ENCODE peak calls at places on chromosomes 5 and 9, in nine cellular contexts. One of them, this sample, is unnamed.

GRCh38 chr5:168047043-168047668 is 244.3 kb upstream of the WWC1 start:
- DNase-seq in RWPE2: no peak
- DNase-seq in activated CD4-positive, alpha-beta T cell treated with anti-CD3 and anti-CD28 coated beads for 24 hours: no peak
- DNase-seq in colonic mucosa: peak; percentile 70
- DNase-seq in T follicular helper cell: no peak
- DNase-seq in substantia nigra: peak; percentile 2
- DNase-seq in activated T-helper 1 cell treated with Interleukin-2 at 50 U/mL for 16 hours: no peak
- DNase-seq in uterus: no peak
- DNase-seq in hepatic stellate cell: no peak
- DNase-seq in this sample: peak; percentile 39

GRCh38 chr9:131228988-131229387 is 47.3 kb downstream of the FAM78A start:
- DNase-seq in uterus: no peak
- DNase-seq in activated CD4-positive, alpha-beta T cell treated with anti-CD3 and anti-CD28 coated beads for 24 hours: no peak
- DNase-seq in activated T-helper 1 cell treated with Interleukin-2 at 50 U/mL for 16 hours: no peak
- DNase-seq in T follicular helper cell: no peak
- DNase-seq in RWPE2: peak; percentile 14
- DNase-seq in hepatic stellate cell: no peak
- DNase-seq in substantia nigra: no peak
- DNase-seq in colonic mucosa: no peak
- DNase-seq in this sample: no peak

GRCh38 chr5:83337453-83338035 is 134.0 kb upstream of the VCAN start:
- DNase-seq in activated CD4-positive, alpha-beta T cell treated with anti-CD3 and anti-CD28 coated beads for 24 hours: no peak
- DNase-seq in substantia nigra: no peak
- DNase-seq in hepatic stellate cell: no peak
- DNase-seq in uterus: no peak
- DNase-seq in RWPE2: no peak
- DNase-seq in T follicular helper cell: no peak
- DNase-seq in activated T-helper 1 cell treated with Interleukin-2 at 50 U/mL for 16 hours: no peak
- DNase-seq in colonic mucosa: no peak
- DNase-seq in this sample: no peak

GRCh38 chr5:157915638-157916037 is 56.7 kb upstream of the CLINT1 start:
- DNase-seq in activated T-helper 1 cell treated with Interleukin-2 at 50 U/mL for 16 hours: no peak
- DNase-seq in hepatic stellate cell: no peak
- DNase-seq in uterus: peak; percentile 64
- DNase-seq in substantia nigra: peak; percentile 52
- DNase-seq in colonic mucosa: peak; percentile 71
- DNase-seq in activated CD4-positive, alpha-beta T cell treated with anti-CD3 and anti-CD28 coated beads for 24 hours: no peak
- DNase-seq in T follicular helper cell: no peak
- DNase-seq in RWPE2: no peak
- DNase-seq in this sample: peak; percentile 77

GRCh38 chr5:96012399-96012798 is 50.7 kb upstream of the ELL2 start:
- DNase-seq in RWPE2: no peak
- DNase-seq in T follicular helper cell: no peak
- DNase-seq in uterus: no peak
- DNase-seq in activated T-helper 1 cell treated with Interleukin-2 at 50 U/mL for 16 hours: no peak
- DNase-seq in colonic mucosa: no peak
- DNase-seq in substantia nigra: no peak
- DNase-seq in activated CD4-positive, alpha-beta T cell treated with anti-CD3 and anti-CD28 coated beads for 24 hours: no peak
- DNase-seq in hepatic stellate cell: no peak
- DNase-seq in this sample: no peak

GRCh38 chr9:4143951-4144717 is 155.7 kb downstream of the GLIS3 start:
- DNase-seq in substantia nigra: no peak
- DNase-seq in hepatic stellate cell: peak; percentile 13
- DNase-seq in RWPE2: no peak
- DNase-seq in activated CD4-positive, alpha-beta T cell treated with anti-CD3 and anti-CD28 coated beads for 24 hours: no peak
- DNase-seq in activated T-helper 1 cell treated with Interleukin-2 at 50 U/mL for 16 hours: no peak
- DNase-seq in uterus: no peak
- DNase-seq in colonic mucosa: no peak
- DNase-seq in T follicular helper cell: no peak
- DNase-seq in this sample: no peak

GRCh38 chr5:149079883-149080282 is 17.0 kb upstream of the SH3TC2 start:
- DNase-seq in activated T-helper 1 cell treated with Interleukin-2 at 50 U/mL for 16 hours: no peak
- DNase-seq in T follicular helper cell: no peak
- DNase-seq in substantia nigra: no peak
- DNase-seq in uterus: no peak
- DNase-seq in RWPE2: no peak
- DNase-seq in activated CD4-positive, alpha-beta T cell treated with anti-CD3 and anti-CD28 coated beads for 24 hours: no peak
- DNase-seq in colonic mucosa: no peak
- DNase-seq in hepatic stellate cell: no peak
- DNase-seq in this sample: no peak

GRCh38 chr5:167570431-167570830 is 721.0 kb upstream of the WWC1 start:
- DNase-seq in hepatic stellate cell: no peak
- DNase-seq in colonic mucosa: no peak
- DNase-seq in RWPE2: no peak
- DNase-seq in uterus: no peak
- DNase-seq in substantia nigra: no peak
- DNase-seq in activated CD4-positive, alpha-beta T cell treated with anti-CD3 and anti-CD28 coated beads for 24 hours: no peak
- DNase-seq in activated T-helper 1 cell treated with Interleukin-2 at 50 U/mL for 16 hours: no peak
- DNase-seq in T follicular helper cell: no peak
- DNase-seq in this sample: no peak

GRCh38 chr9:111731916-111732315 is 62.8 kb downstream of the SHOC1 start:
- DNase-seq in colonic mucosa: no peak
- DNase-seq in uterus: no peak
- DNase-seq in activated CD4-positive, alpha-beta T cell treated with anti-CD3 and anti-CD28 coated beads for 24 hours: no peak
- DNase-seq in T follicular helper cell: no peak
- DNase-seq in activated T-helper 1 cell treated with Interleukin-2 at 50 U/mL for 16 hours: no peak
- DNase-seq in hepatic stellate cell: no peak
- DNase-seq in substantia nigra: no peak
- DNase-seq in RWPE2: no peak
- DNase-seq in this sample: no peak

GRCh38 chr9:136664000-136664798 is 1.5 kb downstream of the EGFL7 start:
- DNase-seq in colonic mucosa: no peak
- DNase-seq in activated CD4-positive, alpha-beta T cell treated with anti-CD3 and anti-CD28 coated beads for 24 hours: no peak
- DNase-seq in hepatic stellate cell: no peak
- DNase-seq in RWPE2: no peak
- DNase-seq in T follicular helper cell: no peak
- DNase-seq in activated T-helper 1 cell treated with Interleukin-2 at 50 U/mL for 16 hours: no peak
- DNase-seq in substantia nigra: no peak
- DNase-seq in uterus: no peak
- DNase-seq in this sample: no peak

GRCh38 chr5:2670856-2671404 is 80.5 kb downstream of the IRX2 start:
- DNase-seq in T follicular helper cell: no peak
- DNase-seq in substantia nigra: no peak
- DNase-seq in activated T-helper 1 cell treated with Interleukin-2 at 50 U/mL for 16 hours: no peak
- DNase-seq in colonic mucosa: no peak
- DNase-seq in uterus: no peak
- DNase-seq in hepatic stellate cell: no peak
- DNase-seq in RWPE2: no peak
- DNase-seq in activated CD4-positive, alpha-beta T cell treated with anti-CD3 and anti-CD28 coated beads for 24 hours: no peak
- DNase-seq in this sample: no peak

GRCh38 chr9:137445930-137446431 is 4.8 kb upstream of the ENTPD8 start:
- DNase-seq in activated CD4-positive, alpha-beta T cell treated with anti-CD3 and anti-CD28 coated beads for 24 hours: no peak
- DNase-seq in colonic mucosa: no peak
- DNase-seq in RWPE2: no peak
- DNase-seq in uterus: no peak
- DNase-seq in activated T-helper 1 cell treated with Interleukin-2 at 50 U/mL for 16 hours: no peak
- DNase-seq in T follicular helper cell: no peak
- DNase-seq in substantia nigra: no peak
- DNase-seq in hepatic stellate cell: no peak
- DNase-seq in this sample: peak; percentile 63

GRCh38 chr5:55533806-55534435 is 843 bp downstream of the PLPP1 start:
- DNase-seq in T follicular helper cell: no peak
- DNase-seq in colonic mucosa: peak; percentile 57
- DNase-seq in substantia nigra: peak; percentile 75
- DNase-seq in uterus: peak; percentile 54
- DNase-seq in hepatic stellate cell: peak; percentile 59
- DNase-seq in activated T-helper 1 cell treated with Interleukin-2 at 50 U/mL for 16 hours: no peak
- DNase-seq in activated CD4-positive, alpha-beta T cell treated with anti-CD3 and anti-CD28 coated beads for 24 hours: no peak
- DNase-seq in RWPE2: no peak
- DNase-seq in this sample: peak; percentile 55

GRCh38 chr9:107246259-107247254 is 36.5 kb upstream of the RAD23B start:
- DNase-seq in activated CD4-positive, alpha-beta T cell treated with anti-CD3 and anti-CD28 coated beads for 24 hours: no peak
- DNase-seq in RWPE2: no peak
- DNase-seq in activated T-helper 1 cell treated with Interleukin-2 at 50 U/mL for 16 hours: no peak
- DNase-seq in hepatic stellate cell: no peak
- DNase-seq in uterus: no peak
- DNase-seq in T follicular helper cell: no peak
- DNase-seq in substantia nigra: no peak
- DNase-seq in colonic mucosa: no peak
- DNase-seq in this sample: no peak

GRCh38 chr9:120621941-120622340 is 42.0 kb upstream of the CDK5RAP2 start:
- DNase-seq in substantia nigra: no peak
- DNase-seq in T follicular helper cell: no peak
- DNase-seq in colonic mucosa: no peak
- DNase-seq in activated CD4-positive, alpha-beta T cell treated with anti-CD3 and anti-CD28 coated beads for 24 hours: no peak
- DNase-seq in activated T-helper 1 cell treated with Interleukin-2 at 50 U/mL for 16 hours: no peak
- DNase-seq in RWPE2: no peak
- DNase-seq in uterus: no peak
- DNase-seq in hepatic stellate cell: no peak
- DNase-seq in this sample: no peak

GRCh38 chr5:67246546-67246945 is 49.9 kb upstream of the CD180 start:
- DNase-seq in colonic mucosa: no peak
- DNase-seq in hepatic stellate cell: no peak
- DNase-seq in activated CD4-positive, alpha-beta T cell treated with anti-CD3 and anti-CD28 coated beads for 24 hours: no peak
- DNase-seq in RWPE2: no peak
- DNase-seq in T follicular helper cell: no peak
- DNase-seq in activated T-helper 1 cell treated with Interleukin-2 at 50 U/mL for 16 hours: no peak
- DNase-seq in uterus: no peak
- DNase-seq in substantia nigra: no peak
- DNase-seq in this sample: no peak

GRCh38 chr9:19181002-19181401 is 49.5 kb upstream of the DENND4C start:
- DNase-seq in RWPE2: no peak
- DNase-seq in colonic mucosa: peak; percentile 40
- DNase-seq in activated CD4-positive, alpha-beta T cell treated with anti-CD3 and anti-CD28 coated beads for 24 hours: no peak
- DNase-seq in substantia nigra: no peak
- DNase-seq in T follicular helper cell: no peak
- DNase-seq in activated T-helper 1 cell treated with Interleukin-2 at 50 U/mL for 16 hours: no peak
- DNase-seq in hepatic stellate cell: no peak
- DNase-seq in uterus: no peak
- DNase-seq in this sample: no peak

GRCh38 chr9:88023001-88023400 is 48.7 kb upstream of the CDK20 start:
- DNase-seq in colonic mucosa: no peak
- DNase-seq in activated T-helper 1 cell treated with Interleukin-2 at 50 U/mL for 16 hours: no peak
- DNase-seq in RWPE2: no peak
- DNase-seq in hepatic stellate cell: no peak
- DNase-seq in activated CD4-positive, alpha-beta T cell treated with anti-CD3 and anti-CD28 coated beads for 24 hours: no peak
- DNase-seq in substantia nigra: no peak
- DNase-seq in uterus: no peak
- DNase-seq in T follicular helper cell: no peak
- DNase-seq in this sample: no peak

GRCh38 chr5:143506881-143507552 is 103.5 kb upstream of the NR3C1 start:
- DNase-seq in substantia nigra: no peak
- DNase-seq in hepatic stellate cell: peak; percentile 41
- DNase-seq in activated CD4-positive, alpha-beta T cell treated with anti-CD3 and anti-CD28 coated beads for 24 hours: no peak
- DNase-seq in uterus: no peak
- DNase-seq in colonic mucosa: no peak
- DNase-seq in activated T-helper 1 cell treated with Interleukin-2 at 50 U/mL for 16 hours: no peak
- DNase-seq in T follicular helper cell: no peak
- DNase-seq in RWPE2: no peak
- DNase-seq in this sample: no peak

GRCh38 chr9:124215551-124215910 is 42.2 kb upstream of the NEK6 start:
- DNase-seq in hepatic stellate cell: no peak
- DNase-seq in substantia nigra: no peak
- DNase-seq in activated CD4-positive, alpha-beta T cell treated with anti-CD3 and anti-CD28 coated beads for 24 hours: no peak
- DNase-seq in activated T-helper 1 cell treated with Interleukin-2 at 50 U/mL for 16 hours: no peak
- DNase-seq in uterus: no peak
- DNase-seq in RWPE2: peak; percentile 23
- DNase-seq in colonic mucosa: no peak
- DNase-seq in T follicular helper cell: no peak
- DNase-seq in this sample: no peak

GRCh38 chr9:133773889-133774655 is 35.9 kb upstream of the SARDH start:
- DNase-seq in substantia nigra: no peak
- DNase-seq in uterus: no peak
- DNase-seq in activated CD4-positive, alpha-beta T cell treated with anti-CD3 and anti-CD28 coated beads for 24 hours: no peak
- DNase-seq in hepatic stellate cell: peak; percentile 83
- DNase-seq in T follicular helper cell: no peak
- DNase-seq in RWPE2: peak; percentile 23
- DNase-seq in activated T-helper 1 cell treated with Interleukin-2 at 50 U/mL for 16 hours: no peak
- DNase-seq in colonic mucosa: no peak
- DNase-seq in this sample: no peak

GRCh38 chr9:123111427-123111826 is 78.0 kb downstream of the GPR21 start:
- DNase-seq in colonic mucosa: no peak
- DNase-seq in hepatic stellate cell: no peak
- DNase-seq in activated T-helper 1 cell treated with Interleukin-2 at 50 U/mL for 16 hours: no peak
- DNase-seq in activated CD4-positive, alpha-beta T cell treated with anti-CD3 and anti-CD28 coated beads for 24 hours: no peak
- DNase-seq in T follicular helper cell: no peak
- DNase-seq in substantia nigra: no peak
- DNase-seq in uterus: no peak
- DNase-seq in RWPE2: no peak
- DNase-seq in this sample: no peak

GRCh38 chr5:83048277-83048676 is 28.9 kb downstream of the TMEM167A start:
- DNase-seq in uterus: no peak
- DNase-seq in hepatic stellate cell: no peak
- DNase-seq in activated CD4-positive, alpha-beta T cell treated with anti-CD3 and anti-CD28 coated beads for 24 hours: no peak
- DNase-seq in substantia nigra: no peak
- DNase-seq in RWPE2: no peak
- DNase-seq in activated T-helper 1 cell treated with Interleukin-2 at 50 U/mL for 16 hours: no peak
- DNase-seq in colonic mucosa: no peak
- DNase-seq in T follicular helper cell: no peak
- DNase-seq in this sample: no peak

GRCh38 chr5:142892021-142892420 is 121.8 kb downstream of the ARHGAP26 start:
- DNase-seq in activated T-helper 1 cell treated with Interleukin-2 at 50 U/mL for 16 hours: no peak
- DNase-seq in substantia nigra: no peak
- DNase-seq in T follicular helper cell: no peak
- DNase-seq in hepatic stellate cell: no peak
- DNase-seq in RWPE2: no peak
- DNase-seq in uterus: no peak
- DNase-seq in activated CD4-positive, alpha-beta T cell treated with anti-CD3 and anti-CD28 coated beads for 24 hours: no peak
- DNase-seq in colonic mucosa: no peak
- DNase-seq in this sample: no peak

GRCh38 chr5:72138943-72139467 is 31.7 kb downstream of the MAP1B start:
- DNase-seq in colonic mucosa: no peak
- DNase-seq in substantia nigra: no peak
- DNase-seq in RWPE2: no peak
- DNase-seq in uterus: no peak
- DNase-seq in activated CD4-positive, alpha-beta T cell treated with anti-CD3 and anti-CD28 coated beads for 24 hours: no peak
- DNase-seq in activated T-helper 1 cell treated with Interleukin-2 at 50 U/mL for 16 hours: no peak
- DNase-seq in hepatic stellate cell: peak; percentile 41
- DNase-seq in T follicular helper cell: no peak
- DNase-seq in this sample: no peak

GRCh38 chr9:70802206-70802605 is 319.2 kb downstream of the TRPM3 start:
- DNase-seq in uterus: no peak
- DNase-seq in activated CD4-positive, alpha-beta T cell treated with anti-CD3 and anti-CD28 coated beads for 24 hours: no peak
- DNase-seq in colonic mucosa: no peak
- DNase-seq in substantia nigra: no peak
- DNase-seq in activated T-helper 1 cell treated with Interleukin-2 at 50 U/mL for 16 hours: no peak
- DNase-seq in RWPE2: no peak
- DNase-seq in hepatic stellate cell: no peak
- DNase-seq in T follicular helper cell: no peak
- DNase-seq in this sample: no peak

GRCh38 chr5:36177154-36177553 is 25.2 kb downstream of the SKP2 start:
- DNase-seq in substantia nigra: no peak
- DNase-seq in T follicular helper cell: no peak
- DNase-seq in RWPE2: no peak
- DNase-seq in colonic mucosa: no peak
- DNase-seq in activated CD4-positive, alpha-beta T cell treated with anti-CD3 and anti-CD28 coated beads for 24 hours: no peak
- DNase-seq in hepatic stellate cell: no peak
- DNase-seq in activated T-helper 1 cell treated with Interleukin-2 at 50 U/mL for 16 hours: no peak
- DNase-seq in uterus: no peak
- DNase-seq in this sample: no peak

GRCh38 chr9:35910613-35911488 is 1.6 kb downstream of the SPAAR start:
- DNase-seq in T follicular helper cell: peak; percentile 25
- DNase-seq in uterus: no peak
- DNase-seq in RWPE2: no peak
- DNase-seq in colonic mucosa: peak; percentile 80
- DNase-seq in activated CD4-positive, alpha-beta T cell treated with anti-CD3 and anti-CD28 coated beads for 24 hours: peak; percentile 14
- DNase-seq in substantia nigra: no peak
- DNase-seq in hepatic stellate cell: peak; percentile 32
- DNase-seq in activated T-helper 1 cell treated with Interleukin-2 at 50 U/mL for 16 hours: no peak
- DNase-seq in this sample: peak; percentile 65

GRCh38 chr5:9468070-9468388 is 77.8 kb downstream of the SEMA5A start:
- DNase-seq in colonic mucosa: peak; percentile 20
- DNase-seq in T follicular helper cell: no peak
- DNase-seq in activated CD4-positive, alpha-beta T cell treated with anti-CD3 and anti-CD28 coated beads for 24 hours: no peak
- DNase-seq in uterus: peak; percentile 39
- DNase-seq in substantia nigra: no peak
- DNase-seq in activated T-helper 1 cell treated with Interleukin-2 at 50 U/mL for 16 hours: no peak
- DNase-seq in hepatic stellate cell: peak; percentile 77
- DNase-seq in RWPE2: peak; percentile 79
- DNase-seq in this sample: no peak

GRCh38 chr5:123285122-123286011 is 137.8 kb downstream of the CEP120 start:
- DNase-seq in activated CD4-positive, alpha-beta T cell treated with anti-CD3 and anti-CD28 coated beads for 24 hours: no peak
- DNase-seq in hepatic stellate cell: peak; percentile 21
- DNase-seq in substantia nigra: no peak
- DNase-seq in T follicular helper cell: no peak
- DNase-seq in activated T-helper 1 cell treated with Interleukin-2 at 50 U/mL for 16 hours: no peak
- DNase-seq in colonic mucosa: no peak
- DNase-seq in uterus: peak; percentile 43
- DNase-seq in RWPE2: no peak
- DNase-seq in this sample: no peak

GRCh38 chr5:124751031-124751430 is 4.6 kb upstream of the ZNF608 start:
- DNase-seq in RWPE2: no peak
- DNase-seq in substantia nigra: no peak
- DNase-seq in activated T-helper 1 cell treated with Interleukin-2 at 50 U/mL for 16 hours: no peak
- DNase-seq in T follicular helper cell: no peak
- DNase-seq in activated CD4-positive, alpha-beta T cell treated with anti-CD3 and anti-CD28 coated beads for 24 hours: no peak
- DNase-seq in colonic mucosa: no peak
- DNase-seq in hepatic stellate cell: no peak
- DNase-seq in uterus: no peak
- DNase-seq in this sample: no peak